ENCODE peak calls at places on chromosomes 13 and 19, in four cellular contexts. U is neural progenitor cell, X is body of pancreas, Q is lower lobe of right lung. D is an unnamed sample.

GRCh38 chr19:50837300-50837699 is 3.9 kb upstream of the KLK15 start:
- DNase-seq in U (no peak), X (no peak), Q (no peak), D (no peak)

GRCh38 chr19:5096536-5096935 is 127.6 kb downstream of the KDM4B start:
- DNase-seq in U (no peak), X (no peak), Q (no peak), D (no peak)

GRCh38 chr13:102325321-102325720 is 76.5 kb downstream of the FGF14 start:
- DNase-seq in Q (no peak), U (no peak), X (no peak), D (no peak)

GRCh38 chr13:40430234-40430633 is 236.2 kb downstream of the FOXO1 start:
- DNase-seq in Q (no peak), U (peak), X (peak), D (no peak)

GRCh38 chr13:33233547-33233946 is 52.0 kb downstream of the STARD13 start:
- DNase-seq in U (no peak), X (peak), Q (peak), D (peak)

GRCh38 chr19:18225355-18225701 is 910 bp downstream of the PDE4C start:
- DNase-seq in U (no peak), Q (no peak), X (no peak), D (no peak)

GRCh38 chr13:43758834-43759233 is 27.9 kb downstream of the ENOX1 start:
- DNase-seq in Q (no peak), X (no peak), U (no peak), D (no peak)

GRCh38 chr19:23304238-23304637 is 54.0 kb upstream of the ZNF724 start:
- DNase-seq in X (no peak), Q (no peak), U (no peak), D (no peak)

GRCh38 chr19:56942749-56943148 is 102.2 kb upstream of the PEG3 start:
- DNase-seq in U (peak), Q (peak), X (no peak), D (peak)

GRCh38 chr19:46890423-46891170 is 29.8 kb downstream of the ARHGAP35 start:
- DNase-seq in Q (no peak), X (peak), U (no peak), D (no peak)

GRCh38 chr19:55005684-55006488 is 32.2 kb downstream of the GP6 start:
- DNase-seq in U (peak), Q (no peak), X (peak), D (no peak)

GRCh38 chr13:39538826-39539555 is 64.0 kb downstream of the LHFPL6 start:
- DNase-seq in Q (no peak), U (no peak), X (no peak), D (no peak)

GRCh38 chr13:107864543-107865460 is 350.5 kb downstream of the LIG4 start:
- DNase-seq in U (peak), Q (no peak), X (peak), D (no peak)

GRCh38 chr13:53513199-53513598 is 484.6 kb downstream of the OLFM4 start:
- DNase-seq in X (no peak), Q (no peak), U (no peak), D (no peak)

GRCh38 chr19:56393119-56394012 is at the start of gene ZNF582:
- DNase-seq in X (peak), U (peak), Q (peak), D (peak)

GRCh38 chr13:108195146-108195545 is 20.2 kb downstream of the LIG4 start:
- DNase-seq in U (no peak), Q (no peak), X (no peak), D (no peak)

GRCh38 chr13:113162783-113163685 is 4.6 kb downstream of the PROZ start:
- DNase-seq in U (no peak), Q (no peak), X (no peak), D (no peak)

GRCh38 chr13:110471156-110471832 is 90.2 kb downstream of the RAB20 start:
- DNase-seq in Q (peak), X (no peak), U (no peak), D (no peak)

GRCh38 chr13:114077938-114078335 is 54.5 kb downstream of the RASA3 start:
- DNase-seq in X (peak), Q (peak), U (peak), D (peak)

GRCh38 chr13:106967391-106967790 is 399.5 kb upstream of the ARGLU1 start:
- DNase-seq in Q (no peak), X (no peak), U (no peak), D (no peak)

GRCh38 chr13:92530364-92530763 is 696.2 kb upstream of the GPC6 start:
- DNase-seq in X (no peak), U (peak), Q (no peak), D (no peak)

GRCh38 chr19:50333737-50334617 is 4.8 kb upstream of the KCNC3 start:
- DNase-seq in U (peak), X (peak), Q (peak), D (peak)

GRCh38 chr19:12969292-12969988 is at the start of gene DAND5:
- DNase-seq in U (no peak), Q (no peak), X (peak), D (peak)

GRCh38 chr19:47765522-47766358 is 12.8 kb upstream of the SELENOW start:
- DNase-seq in U (peak), Q (peak), X (peak), D (peak)

GRCh38 chr19:43751466-43752220 is 3.1 kb downstream of the SMG9 start:
- DNase-seq in U (no peak), Q (no peak), X (no peak), D (no peak)

GRCh38 chr13:38755792-38756191 is 68.9 kb downstream of the FREM2 start:
- DNase-seq in X (peak), U (no peak), Q (no peak), D (no peak)

GRCh38 chr13:99307247-99307646 is at the start of gene GPR183:
- DNase-seq in U (no peak), X (no peak), Q (no peak), D (no peak)

GRCh38 chr13:44936246-44936645 is 53.0 kb downstream of the NUFIP1 start:
- DNase-seq in Q (no peak), U (no peak), X (no peak), D (no peak)

GRCh38 chr19:47240996-47241918 is 10.3 kb upstream of the BBC3 start:
- DNase-seq in U (peak), X (peak), Q (peak), D (peak)

GRCh38 chr19:6216996-6217751 is 62.6 kb downstream of the MLLT1 start:
- DNase-seq in Q (peak), U (peak), X (no peak), D (peak)

GRCh38 chr13:106597190-106597589 is 29.3 kb upstream of the ARGLU1 start:
- DNase-seq in X (no peak), Q (no peak), U (no peak), D (peak)

GRCh38 chr13:21966014-21966413 is 295.1 kb downstream of the FGF9 start:
- DNase-seq in X (no peak), Q (no peak), U (no peak), D (no peak)

GRCh38 chr13:29849071-29849541 is 1.3 kb downstream of the UBL3 start:
- DNase-seq in U (peak), X (peak), Q (no peak), D (peak)

GRCh38 chr13:59103004-59103768 is 1060.5 kb downstream of the DIAPH3 start:
- DNase-seq in X (no peak), Q (no peak), U (no peak), D (no peak)

GRCh38 chr13:34076943-34077703 is 259.2 kb downstream of the RFC3 start:
- DNase-seq in Q (no peak), X (no peak), U (peak), D (no peak)

GRCh38 chr19:46351241-46352041 is 4.6 kb downstream of the PPP5C start:
- DNase-seq in Q (peak), U (no peak), X (peak), D (peak)

GRCh38 chr13:60210510-60211065 is 46.9 kb upstream of the DIAPH3 start:
- DNase-seq in X (no peak), Q (no peak), U (no peak), D (no peak)

GRCh38 chr19:1065606-1066109 is 1.3 kb upstream of the ARHGAP45 start:
- DNase-seq in Q (peak), X (no peak), U (no peak), D (peak)

GRCh38 chr19:49597703-49597974 is 6.7 kb downstream of the PRR12 start:
- DNase-seq in Q (no peak), U (no peak), X (no peak), D (no peak)

DNA sequence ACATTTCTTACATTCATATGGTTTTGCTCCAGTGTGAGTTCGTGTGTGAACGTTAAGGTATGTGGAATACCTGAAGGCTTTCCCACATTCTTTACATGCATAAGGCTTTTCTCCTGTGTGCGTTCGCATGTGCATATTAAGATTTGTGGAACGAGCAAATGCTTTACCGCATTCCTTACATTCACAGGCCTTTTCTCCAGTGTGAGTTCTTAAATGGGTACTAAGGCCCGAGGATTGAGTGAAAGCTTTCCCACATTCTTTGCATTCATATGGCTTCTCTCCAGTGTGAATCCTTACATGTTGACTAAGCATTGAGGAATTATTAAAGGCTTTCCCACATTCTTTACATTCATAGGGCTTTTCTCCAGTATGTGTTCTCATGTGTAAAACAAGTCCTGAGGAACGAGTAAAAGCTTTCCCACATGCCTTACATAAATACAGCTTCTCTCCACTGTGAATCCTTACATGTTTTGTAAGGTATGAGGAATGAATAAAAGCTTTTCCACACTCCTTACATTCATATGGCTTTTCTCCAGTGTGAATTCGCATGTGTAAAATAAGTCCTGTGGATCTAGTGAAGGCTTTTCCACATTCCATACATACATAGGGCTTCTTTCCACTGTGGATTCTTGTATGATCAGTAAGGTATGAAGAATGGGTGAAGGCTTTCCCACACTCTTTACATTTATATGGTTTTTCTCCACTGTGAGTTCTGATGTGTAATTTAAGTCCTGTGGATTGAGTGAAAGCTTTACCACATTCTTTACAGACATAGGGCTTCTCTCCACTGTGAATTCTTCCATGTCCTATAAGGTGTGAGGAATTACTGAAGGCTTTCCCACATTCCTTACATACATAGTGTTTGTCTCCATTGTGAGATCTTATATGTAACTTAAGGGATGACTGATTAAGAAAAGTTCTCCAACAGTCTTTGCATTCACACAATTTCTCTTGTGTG is 10.7 kb downstream of the ZNF846 start:
- DNase-seq in Q (no peak), X (no peak), U (no peak), D (no peak)
- H3K4me3 ChIP-seq in Q (no peak), X (no peak), U (no peak), D (no peak)

GRCh38 chr19:53977429-53977990 is 13.9 kb upstream of the CACNG6 start:
- DNase-seq in U (peak), X (peak), Q (peak), D (peak)
- H3K4me3 ChIP-seq in U (peak), X (no peak), Q (peak), D (peak)

GRCh38 chr19:58059003-58059671 is at the start of gene ZNF135:
- DNase-seq in X (peak), Q (peak), U (peak), D (peak)
- H3K4me3 ChIP-seq in X (no peak), Q (peak), U (peak), D (peak)

GRCh38 chr19:3034845-3035541 is 5.9 kb upstream of the TLE2 start:
- DNase-seq in X (no peak), U (peak), Q (peak), D (no peak)
- H3K4me3 ChIP-seq in X (no peak), U (peak), Q (peak), D (peak)

DNA sequence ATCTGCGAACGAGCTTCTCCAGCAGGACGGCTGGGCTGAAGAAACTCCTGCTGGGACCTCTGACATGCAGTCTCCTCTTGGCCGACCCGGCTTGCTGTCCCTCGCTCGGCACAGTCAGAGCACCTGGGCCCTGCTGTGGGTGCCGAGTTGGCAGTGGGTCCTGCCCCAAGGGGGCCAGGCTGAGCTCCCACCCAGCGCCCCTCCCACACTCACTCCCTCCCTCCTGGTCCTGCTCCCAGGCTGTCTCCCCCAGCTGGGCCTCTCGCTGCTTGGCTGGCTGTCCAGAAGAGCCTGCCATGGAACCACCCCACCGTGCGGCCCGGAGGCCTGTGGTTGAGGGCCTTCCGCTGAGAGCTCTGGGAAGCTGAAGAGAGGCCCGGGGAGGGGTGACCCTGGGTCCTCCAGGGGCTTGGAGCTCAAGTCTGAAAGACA is 6.0 kb downstream of the AKT2 start:
- DNase-seq in Q (peak), X (no peak), U (no peak), D (peak)
- H3K4me3 ChIP-seq in Q (peak), X (no peak), U (no peak), D (no peak)

GRCh38 chr19:52229524-52229923 is 39.7 kb downstream of the PPP2R1A start:
- DNase-seq in X (no peak), U (no peak), Q (no peak), D (no peak)

GRCh38 chr19:52227980-52228379 is 38.1 kb downstream of the PPP2R1A start:
- DNase-seq in X (no peak), U (no peak), Q (no peak), D (no peak)

GRCh38 chr19:52227196-52227940 is 37.5 kb downstream of the PPP2R1A start:
- DNase-seq in U (no peak), Q (no peak), X (no peak), D (no peak)

GRCh38 chr19:52224211-52224610 is 34.4 kb downstream of the PPP2R1A start:
- DNase-seq in X (no peak), Q (no peak), U (no peak), D (no peak)

DNA sequence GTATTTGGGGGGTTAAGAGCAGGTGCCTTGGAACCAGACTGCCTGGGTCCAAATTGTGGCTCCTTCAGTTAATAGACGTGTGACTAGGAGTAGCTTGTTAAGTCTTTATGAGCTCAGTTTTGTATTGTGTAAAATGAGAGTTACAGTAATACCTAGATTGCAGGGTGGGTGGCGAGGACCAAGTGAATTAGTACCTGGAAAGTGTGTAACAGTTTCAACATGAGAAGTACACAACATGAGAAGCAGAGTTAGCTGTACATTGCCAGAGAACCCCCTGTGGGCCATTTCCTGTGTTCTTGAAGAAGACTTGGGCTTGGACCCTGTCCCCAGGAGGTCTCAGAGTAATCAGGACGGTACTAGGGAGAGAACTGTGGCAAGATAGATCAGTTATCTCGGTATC is 36.8 kb downstream of the PPP2R1A start:
- DNase-seq in Q (no peak), U (no peak), X (no peak), D (no peak)
- H3K4me3 ChIP-seq in Q (no peak), U (no peak), X (no peak), D (no peak)

DNA sequence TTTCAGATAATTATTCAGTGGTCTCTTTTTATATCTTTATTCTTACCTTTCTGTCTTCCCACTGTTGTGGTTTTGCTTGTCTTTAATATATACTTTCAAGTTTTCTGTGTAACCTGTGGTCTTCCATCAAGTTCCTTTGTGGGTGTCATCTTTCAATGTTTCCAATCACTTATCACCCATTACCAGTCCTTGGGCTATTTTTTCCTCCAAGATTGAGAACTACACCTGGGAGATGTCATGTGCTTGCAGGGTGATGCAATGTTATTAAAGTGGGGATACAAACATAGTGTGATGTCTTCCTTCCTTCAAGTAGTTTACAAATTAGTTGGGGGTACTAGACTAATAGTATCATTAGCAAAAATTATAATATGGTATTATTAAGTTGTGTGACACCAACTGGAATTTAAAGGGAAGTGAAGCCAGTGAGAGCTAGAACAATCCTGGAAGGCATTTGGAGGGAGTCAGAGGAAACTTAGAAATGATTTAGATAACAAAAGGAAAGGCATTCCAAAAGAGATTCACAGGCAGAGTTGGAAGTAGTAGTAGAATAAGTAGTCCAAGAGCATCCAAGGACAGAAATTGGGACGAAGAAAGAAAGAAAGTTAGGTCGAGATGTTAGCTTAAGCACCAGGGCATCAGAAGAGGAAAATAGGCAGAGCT is 3.4 kb downstream of the FNDC3A start:
- DNase-seq in Q (no peak), U (no peak), X (no peak), D (no peak)
- H3K4me3 ChIP-seq in Q (peak), U (no peak), X (no peak), D (no peak)

D was measured in right cardiac atrium.